ENCODE peak calls at places on chromosome 5, in six cellular contexts. One of them, this sample, is unnamed.

GRCh38 chr5:105230516-105230915 is 1667.9 kb upstream of the NUDT12 start:
- DNase-seq in GM12865: no peak
- DNase-seq in epithelial cell of esophagus: no peak
- DNase-seq in left lung: no peak
- DNase-seq in H9: no peak
- DNase-seq in uterus: no peak
- DNase-seq in this sample: no peak

GRCh38 chr5:122341087-122341486 is 29.1 kb downstream of the SNCAIP start:
- DNase-seq in epithelial cell of esophagus: no peak
- DNase-seq in left lung: no peak
- DNase-seq in H9: no peak
- DNase-seq in GM12865: peak
- DNase-seq in uterus: no peak
- DNase-seq in this sample: no peak

GRCh38 chr5:95907740-95908706 is 53.6 kb downstream of the ELL2 start:
- DNase-seq in left lung: no peak
- DNase-seq in epithelial cell of esophagus: no peak
- DNase-seq in uterus: no peak
- DNase-seq in H9: no peak
- DNase-seq in GM12865: no peak
- DNase-seq in this sample: no peak

GRCh38 chr5:168218746-168219145 is 72.7 kb upstream of the WWC1 start:
- DNase-seq in left lung: no peak
- DNase-seq in epithelial cell of esophagus: peak
- DNase-seq in uterus: no peak
- DNase-seq in H9: no peak
- DNase-seq in GM12865: no peak
- DNase-seq in this sample: no peak

GRCh38 chr5:146426305-146426704 is 20.8 kb upstream of the TCERG1 start:
- DNase-seq in left lung: no peak
- DNase-seq in uterus: no peak
- DNase-seq in H9: no peak
- DNase-seq in GM12865: no peak
- DNase-seq in epithelial cell of esophagus: no peak
- DNase-seq in this sample: no peak

GRCh38 chr5:1508679-1509290 is 15.0 kb downstream of the LPCAT1 start:
- DNase-seq in GM12865: no peak
- DNase-seq in epithelial cell of esophagus: no peak
- DNase-seq in left lung: peak
- DNase-seq in uterus: no peak
- DNase-seq in H9: peak
- DNase-seq in this sample: peak

GRCh38 chr5:107712359-107712870 is 41.7 kb upstream of the EFNA5 start:
- DNase-seq in uterus: no peak
- DNase-seq in GM12865: no peak
- DNase-seq in left lung: no peak
- DNase-seq in epithelial cell of esophagus: no peak
- DNase-seq in H9: no peak
- DNase-seq in this sample: no peak

GRCh38 chr5:157602505-157602904 is 26.9 kb upstream of the ADAM19 start:
- DNase-seq in GM12865: peak
- DNase-seq in left lung: no peak
- DNase-seq in epithelial cell of esophagus: peak
- DNase-seq in uterus: no peak
- DNase-seq in H9: no peak
- DNase-seq in this sample: peak

GRCh38 chr5:135243194-135244191 is 155.5 kb downstream of the MACROH2A1 start:
- DNase-seq in uterus: peak
- DNase-seq in left lung: no peak
- DNase-seq in GM12865: no peak
- DNase-seq in H9: peak
- DNase-seq in epithelial cell of esophagus: no peak
- DNase-seq in this sample: no peak

GRCh38 chr5:141475625-141476131 is at the start of gene PCDHGC3:
- DNase-seq in GM12865: peak
- DNase-seq in H9: peak
- DNase-seq in epithelial cell of esophagus: peak
- DNase-seq in uterus: peak
- DNase-seq in left lung: peak
- DNase-seq in this sample: no peak

DNA sequence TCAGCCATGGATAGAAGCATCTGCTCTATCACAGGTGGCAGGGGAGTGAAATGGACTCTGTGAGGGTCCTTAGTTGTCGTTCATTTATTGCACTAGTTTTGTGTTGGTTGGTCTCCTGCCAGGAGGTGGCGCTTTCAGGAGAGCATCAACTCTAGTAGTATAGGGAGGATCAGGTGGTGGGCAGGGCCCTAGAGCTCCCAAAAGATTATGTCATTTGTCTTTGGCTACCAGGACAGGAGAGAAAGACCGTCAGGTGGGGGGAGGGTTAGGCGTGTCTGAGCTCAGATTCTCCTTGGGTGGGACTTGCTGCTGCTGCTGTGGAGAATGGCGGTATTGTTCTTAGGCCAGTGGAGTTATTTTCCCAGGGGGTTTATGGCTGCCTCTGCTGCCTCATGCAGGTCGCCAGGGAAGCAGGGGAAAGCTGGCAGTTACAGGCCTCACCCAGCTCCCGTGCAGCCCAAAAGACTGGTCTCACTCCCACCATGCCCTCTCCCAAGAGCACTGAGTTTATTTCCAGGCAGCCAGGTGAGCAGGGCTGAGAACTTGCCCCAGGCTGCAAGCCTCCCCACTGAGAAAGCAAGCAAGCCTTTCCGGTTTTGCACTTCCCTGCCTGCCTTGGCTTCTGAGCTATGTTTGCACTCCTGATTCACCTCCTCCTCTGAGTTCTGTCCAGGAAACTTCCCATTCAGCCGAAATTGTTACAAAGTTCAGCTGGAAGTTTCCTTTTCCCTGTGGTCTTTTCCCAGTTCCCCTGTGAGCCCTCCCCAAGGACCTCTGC is 317.3 kb downstream of the TAF11L14 start:
- DNase-seq in GM12865: peak
- DNase-seq in H9: peak
- DNase-seq in uterus: no peak
- DNase-seq in left lung: no peak
- DNase-seq in epithelial cell of esophagus: peak
- DNase-seq in this sample: no peak
- TF ChIP-seq CTCF in GM12865: no peak
- TF ChIP-seq CTCF in H9: peak
- TF ChIP-seq CTCF in uterus: no peak
- TF ChIP-seq CTCF in left lung: no peak
- TF ChIP-seq CTCF in epithelial cell of esophagus: peak
- TF ChIP-seq CTCF in this sample: no peak

GRCh38 chr5:54909126-54909525 is 76.3 kb downstream of the ESM1 start:
- DNase-seq in GM12865: no peak
- DNase-seq in H9: no peak
- DNase-seq in epithelial cell of esophagus: no peak
- DNase-seq in uterus: no peak
- DNase-seq in left lung: no peak
- DNase-seq in this sample: no peak
- TF ChIP-seq CTCF in GM12865: no peak
- TF ChIP-seq CTCF in H9: no peak
- TF ChIP-seq CTCF in epithelial cell of esophagus: no peak
- TF ChIP-seq CTCF in uterus: no peak
- TF ChIP-seq CTCF in left lung: no peak
- TF ChIP-seq CTCF in this sample: no peak

GRCh38 chr5:177403194-177403825 is 2.8 kb upstream of the PFN3 start:
- DNase-seq in left lung: no peak
- DNase-seq in GM12865: peak
- DNase-seq in H9: peak
- DNase-seq in uterus: no peak
- DNase-seq in epithelial cell of esophagus: peak
- DNase-seq in this sample: no peak

GRCh38 chr5:177399903-177400868 is at the start of gene PFN3:
- DNase-seq in epithelial cell of esophagus: no peak
- DNase-seq in GM12865: no peak
- DNase-seq in H9: peak
- DNase-seq in uterus: no peak
- DNase-seq in left lung: no peak
- DNase-seq in this sample: no peak

GRCh38 chr5:177404641-177405134 is 4.2 kb upstream of the PFN3 start:
- DNase-seq in left lung: no peak
- DNase-seq in H9: no peak
- DNase-seq in uterus: no peak
- DNase-seq in epithelial cell of esophagus: no peak
- DNase-seq in GM12865: no peak
- DNase-seq in this sample: no peak

GRCh38 chr5:177403826-177404640 is 3.6 kb upstream of the PFN3 start:
- DNase-seq in epithelial cell of esophagus: peak
- DNase-seq in H9: peak
- DNase-seq in uterus: peak
- DNase-seq in left lung: peak
- DNase-seq in GM12865: peak
- DNase-seq in this sample: peak

GRCh38 chr5:177402271-177403043 is 2.0 kb upstream of the PFN3 start:
- DNase-seq in GM12865: peak
- DNase-seq in H9: peak
- DNase-seq in uterus: peak
- DNase-seq in left lung: peak
- DNase-seq in epithelial cell of esophagus: peak
- DNase-seq in this sample: no peak
- TF ChIP-seq CTCF in GM12865: peak
- TF ChIP-seq CTCF in H9: peak
- TF ChIP-seq CTCF in uterus: peak
- TF ChIP-seq CTCF in left lung: peak
- TF ChIP-seq CTCF in epithelial cell of esophagus: peak
- TF ChIP-seq CTCF in this sample: no peak

GRCh38 chr5:137822158-137822764 is 45.4 kb upstream of the MYOT start:
- DNase-seq in GM12865: peak
- DNase-seq in uterus: peak
- DNase-seq in epithelial cell of esophagus: peak
- DNase-seq in H9: peak
- DNase-seq in left lung: no peak
- DNase-seq in this sample: no peak
- TF ChIP-seq CTCF in GM12865: peak
- TF ChIP-seq CTCF in uterus: peak
- TF ChIP-seq CTCF in epithelial cell of esophagus: peak
- TF ChIP-seq CTCF in H9: peak
- TF ChIP-seq CTCF in left lung: no peak
- TF ChIP-seq CTCF in this sample: no peak

DNA sequence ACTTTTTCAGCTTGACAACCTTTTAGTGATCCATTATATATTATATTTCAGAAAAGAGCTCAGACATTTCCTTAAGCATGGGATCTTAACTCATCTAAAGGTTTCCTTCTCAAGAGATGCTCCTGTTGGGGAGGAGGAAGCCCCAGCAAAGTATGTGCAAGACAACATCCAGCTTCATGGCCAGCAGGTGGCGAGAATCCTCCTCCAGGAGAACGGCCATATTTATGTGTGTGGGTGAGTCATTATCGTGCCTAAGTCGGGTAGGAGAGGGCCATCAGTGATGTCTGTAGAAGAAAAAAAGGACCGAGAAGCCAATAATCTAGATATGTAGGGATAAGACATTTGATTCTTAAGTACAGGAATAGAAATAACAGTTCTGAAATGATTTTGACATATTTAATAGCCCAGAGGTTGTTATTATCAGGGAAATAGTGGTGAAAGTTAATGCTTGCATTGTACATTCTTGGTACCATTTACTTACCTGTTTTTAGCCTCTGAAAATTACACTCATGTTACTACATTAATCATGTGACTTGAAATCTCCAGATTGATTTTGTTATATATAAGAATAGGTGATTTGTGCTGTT is 28.2 kb downstream of the MTRR start:
- DNase-seq in uterus: no peak
- DNase-seq in epithelial cell of esophagus: peak
- DNase-seq in H9: peak
- DNase-seq in GM12865: peak
- DNase-seq in left lung: no peak
- DNase-seq in this sample: no peak
- TF ChIP-seq CTCF in uterus: no peak
- TF ChIP-seq CTCF in epithelial cell of esophagus: peak
- TF ChIP-seq CTCF in H9: peak
- TF ChIP-seq CTCF in GM12865: peak
- TF ChIP-seq CTCF in left lung: no peak
- TF ChIP-seq CTCF in this sample: no peak

DNA sequence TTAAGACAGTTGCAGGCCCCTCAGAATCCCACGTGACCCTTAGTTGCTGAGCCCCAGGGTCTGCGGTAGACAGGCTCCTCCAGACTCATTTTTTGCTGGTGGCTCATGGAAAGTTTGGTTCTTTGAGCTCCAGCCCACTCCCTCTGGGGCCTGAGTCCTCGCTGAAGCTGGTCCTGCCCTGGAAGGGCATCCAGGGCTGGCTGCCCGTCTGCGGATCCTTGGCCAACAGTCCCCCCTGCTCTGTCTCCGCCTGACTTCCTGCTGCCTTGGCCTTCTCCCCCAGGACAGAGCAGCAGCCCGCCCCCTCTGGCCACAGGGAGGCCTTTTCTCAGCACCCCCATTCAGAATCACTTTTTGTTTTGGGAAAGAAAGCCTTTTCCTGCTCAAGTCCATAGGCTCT is 24.4 kb downstream of the SLC6A7 start:
- DNase-seq in GM12865: no peak
- DNase-seq in uterus: peak
- DNase-seq in left lung: peak
- DNase-seq in epithelial cell of esophagus: no peak
- DNase-seq in H9: peak
- DNase-seq in this sample: no peak
- TF ChIP-seq CTCF in GM12865: no peak
- TF ChIP-seq CTCF in uterus: no peak
- TF ChIP-seq CTCF in left lung: no peak
- TF ChIP-seq CTCF in epithelial cell of esophagus: no peak
- TF ChIP-seq CTCF in H9: peak
- TF ChIP-seq CTCF in this sample: no peak

GRCh38 chr5:165630211-165630866 is 2124.9 kb downstream of the MAT2B start:
- DNase-seq in epithelial cell of esophagus: peak
- DNase-seq in left lung: no peak
- DNase-seq in uterus: no peak
- DNase-seq in H9: peak
- DNase-seq in GM12865: peak
- DNase-seq in this sample: no peak
- TF ChIP-seq CTCF in epithelial cell of esophagus: peak
- TF ChIP-seq CTCF in left lung: peak
- TF ChIP-seq CTCF in uterus: peak
- TF ChIP-seq CTCF in H9: peak
- TF ChIP-seq CTCF in GM12865: peak
- TF ChIP-seq CTCF in this sample: peak

GRCh38 chr5:32168460-32169033 is 5.6 kb downstream of the GOLPH3 start:
- DNase-seq in left lung: no peak
- DNase-seq in H9: no peak
- DNase-seq in epithelial cell of esophagus: no peak
- DNase-seq in GM12865: no peak
- DNase-seq in uterus: no peak
- DNase-seq in this sample: no peak

GRCh38 chr5:32173394-32174010 is 617 bp downstream of the GOLPH3 start:
- DNase-seq in epithelial cell of esophagus: peak
- DNase-seq in H9: peak
- DNase-seq in GM12865: peak
- DNase-seq in uterus: peak
- DNase-seq in left lung: peak
- DNase-seq in this sample: no peak

GRCh38 chr5:32172908-32173393 is 1.2 kb downstream of the GOLPH3 start:
- DNase-seq in uterus: no peak
- DNase-seq in GM12865: no peak
- DNase-seq in left lung: no peak
- DNase-seq in H9: no peak
- DNase-seq in epithelial cell of esophagus: peak
- DNase-seq in this sample: no peak

GRCh38 chr5:32170303-32171170 is 3.6 kb downstream of the GOLPH3 start:
- DNase-seq in H9: no peak
- DNase-seq in left lung: no peak
- DNase-seq in uterus: no peak
- DNase-seq in GM12865: no peak
- DNase-seq in epithelial cell of esophagus: peak
- DNase-seq in this sample: no peak

GRCh38 chr5:32174011-32174866 is at the start of gene GOLPH3:
- DNase-seq in left lung: peak
- DNase-seq in epithelial cell of esophagus: peak
- DNase-seq in uterus: peak
- DNase-seq in H9: peak
- DNase-seq in GM12865: peak
- DNase-seq in this sample: peak
- TF ChIP-seq CTCF in left lung: no peak
- TF ChIP-seq CTCF in epithelial cell of esophagus: no peak
- TF ChIP-seq CTCF in uterus: peak
- TF ChIP-seq CTCF in H9: no peak
- TF ChIP-seq CTCF in GM12865: peak
- TF ChIP-seq CTCF in this sample: no peak